ENCODE peak calls at places on chromosomes 1 and 21, in nine cellular contexts. Q is nephron progenitor cell, O is NCI-H460, A is stomach, X is NT2/D1, J is GM20000, S is fibroblast of villous mesenchyme, B is Caki2, R is T-helper 22 cell. V is an unnamed sample.

GRCh38 chr1:155967410-155968400 is 10.6 kb downstream of the ARHGEF2 start:
- DNase-seq in B (no peak), S (no peak), O (no peak), A (no peak), J (no peak), Q (peak), X (no peak), R (no peak), V (peak)

GRCh38 chr1:218302155-218302554 is 17.1 kb downstream of the RRP15 start:
- DNase-seq in O (no peak), S (no peak), A (no peak), R (no peak), B (no peak), Q (no peak), J (no peak), X (no peak), V (no peak)

GRCh38 chr1:159302036-159302435 is at the start of gene FCER1A:
- DNase-seq in X (no peak), S (no peak), B (no peak), R (no peak), O (no peak), Q (no peak), A (no peak), J (no peak), V (no peak)

GRCh38 chr1:227305894-227306626 is 12.2 kb downstream of the CDC42BPA start:
- DNase-seq in Q (no peak), B (no peak), S (no peak), A (no peak), R (no peak), X (no peak), J (no peak), O (no peak), V (no peak)

GRCh38 chr1:18149113-18149641 is 41.6 kb downstream of the IGSF21 start:
- DNase-seq in A (no peak), R (no peak), O (no peak), S (no peak), Q (peak), X (no peak), J (no peak), B (peak), V (no peak)

GRCh38 chr1:10832703-10833102 is 36.3 kb upstream of the CASZ1 start:
- DNase-seq in Q (no peak), J (no peak), R (no peak), X (no peak), O (no peak), B (no peak), A (no peak), S (no peak), V (no peak)

GRCh38 chr1:157971723-157972122 is 21.7 kb upstream of the KIRREL1 start:
- DNase-seq in O (no peak), J (no peak), S (no peak), X (peak), R (no peak), B (no peak), A (no peak), Q (no peak), V (no peak)

GRCh38 chr1:109543988-109544735 is 4.3 kb upstream of the GNAI3 start:
- DNase-seq in Q (no peak), R (no peak), B (no peak), S (no peak), O (no peak), X (no peak), J (peak), A (no peak), V (no peak)

GRCh38 chr1:184399192-184399847 is 12.5 kb downstream of the C1orf21 start:
- DNase-seq in A (no peak), B (no peak), Q (no peak), X (no peak), O (no peak), J (no peak), R (no peak), S (no peak), V (no peak)

GRCh38 chr21:35206141-35207125 is 157.3 kb upstream of the RUNX1 start:
- DNase-seq in B (no peak), X (no peak), A (peak), S (no peak), J (peak), R (no peak), O (no peak), Q (peak), V (no peak)

GRCh38 chr1:185317886-185318310 is 855 bp upstream of the IVNS1ABP start:
- DNase-seq in A (peak), O (peak), X (no peak), J (peak), B (no peak), S (peak), R (peak), Q (no peak), V (peak)

GRCh38 chr1:203422116-203422515 is 53.5 kb upstream of the PRELP start:
- DNase-seq in B (no peak), A (no peak), O (no peak), R (no peak), S (no peak), J (no peak), Q (no peak), X (no peak), V (no peak)

GRCh38 chr1:64955093-64956066 is 11.0 kb downstream of the JAK1 start:
- DNase-seq in B (no peak), R (no peak), J (no peak), A (peak), X (no peak), O (no peak), Q (no peak), S (no peak), V (no peak)

GRCh38 chr1:218346391-218347204 is 1.5 kb downstream of the TGFB2 start:
- DNase-seq in X (no peak), B (peak), S (peak), O (no peak), Q (peak), R (no peak), J (peak), A (no peak), V (peak)

GRCh38 chr1:180213401-180214177 is 16.5 kb upstream of the LHX4 start:
- DNase-seq in Q (peak), X (no peak), S (peak), J (peak), B (no peak), R (peak), A (no peak), O (no peak), V (peak)

GRCh38 chr1:119075614-119076013 is 64.8 kb downstream of the WARS2 start:
- DNase-seq in J (no peak), A (no peak), B (no peak), R (no peak), S (peak), Q (no peak), O (no peak), X (no peak), V (peak)

GRCh38 chr1:12591267-12591938 is 26.6 kb downstream of the DHRS3 start:
- DNase-seq in R (no peak), A (no peak), B (no peak), O (no peak), X (no peak), S (peak), Q (no peak), J (no peak), V (no peak)

GRCh38 chr1:212536586-212536985 is 72.0 kb upstream of the ATF3 start:
- DNase-seq in R (no peak), O (no peak), X (no peak), A (no peak), J (no peak), B (no peak), S (no peak), Q (no peak), V (no peak)

GRCh38 chr1:98386675-98387440 is 274.7 kb upstream of the SNX7 start:
- DNase-seq in X (no peak), O (no peak), J (no peak), S (no peak), A (no peak), Q (no peak), R (no peak), B (no peak), V (no peak)

GRCh38 chr21:43939443-43940328 is 72.4 kb upstream of the TRAPPC10 start:
- DNase-seq in R (no peak), J (no peak), X (no peak), A (no peak), B (no peak), Q (no peak), O (no peak), S (no peak), V (no peak)

GRCh38 chr1:67931198-67931597 is 97.9 kb upstream of the GNG12 start:
- DNase-seq in O (no peak), S (no peak), Q (no peak), R (no peak), B (no peak), A (no peak), J (no peak), X (no peak), V (no peak)

GRCh38 chr21:41016472-41016871 is 151.5 kb upstream of the BACE2 start:
- DNase-seq in R (no peak), Q (no peak), S (no peak), B (no peak), O (no peak), A (no peak), X (no peak), J (no peak), V (no peak)

GRCh38 chr1:163168053-163168452 is 34.7 kb downstream of the RGS5 start:
- DNase-seq in A (no peak), Q (no peak), B (peak), S (peak), X (no peak), O (no peak), R (no peak), J (no peak), V (peak)

GRCh38 chr1:108719654-108720435 is 7.1 kb downstream of the FNDC7 start:
- DNase-seq in J (no peak), X (no peak), R (no peak), B (peak), S (peak), Q (no peak), A (no peak), O (peak), V (peak)

GRCh38 chr1:52633291-52633754 is 355 bp downstream of the SHISAL2A start:
- DNase-seq in A (no peak), O (no peak), S (no peak), R (no peak), B (no peak), J (no peak), Q (peak), X (no peak), V (no peak)

GRCh38 chr1:205537386-205538018 is 33.0 kb downstream of the CDK18 start:
- DNase-seq in J (no peak), X (no peak), A (no peak), B (no peak), S (peak), R (no peak), O (no peak), Q (no peak), V (peak)

GRCh38 chr1:16351449-16351993 is 759 bp downstream of the FBXO42 start:
- DNase-seq in Q (no peak), B (no peak), O (no peak), X (no peak), S (peak), A (no peak), J (peak), R (no peak), V (no peak)

GRCh38 chr1:199867601-199868000 is 159.9 kb upstream of the NR5A2 start:
- DNase-seq in O (no peak), J (no peak), R (no peak), B (no peak), Q (no peak), S (peak), X (peak), A (no peak), V (peak)

GRCh38 chr1:54681396-54681795 is 34.3 kb upstream of the TTC4 start:
- DNase-seq in A (no peak), O (no peak), R (no peak), S (no peak), X (no peak), B (peak), Q (no peak), J (no peak), V (peak)